ENCODE peak calls at places on chromosome 3, in six cellular contexts. R, Z, X, S, Q and K are unnamed samples.

GRCh38 chr3:158762701-158763100 is 30.4 kb upstream of the RARRES1 start:
- DNase-seq in R (no peak), Z (no peak), X (peak), S (no peak), Q (no peak), K (no peak)

GRCh38 chr3:134378384-134378783 is 4.1 kb upstream of the AMOTL2 start:
- DNase-seq in R (no peak), Z (no peak), X (no peak), S (peak), Q (peak), K (peak)

GRCh38 chr3:134883697-134884385 is 88.8 kb downstream of the EPHB1 start:
- DNase-seq in R (no peak), Z (no peak), X (peak), S (no peak), Q (no peak), K (peak)

GRCh38 chr3:42803800-42804112 is 534 bp downstream of the HIGD1A start:
- DNase-seq in R (peak), Z (no peak), X (peak), S (peak), Q (no peak), K (no peak)

GRCh38 chr3:26719148-26719547 is 96.6 kb downstream of the LRRC3B start:
- DNase-seq in R (no peak), Z (no peak), X (no peak), S (no peak), Q (no peak), K (no peak)

GRCh38 chr3:127371846-127372245 is 84.0 kb upstream of the PRR20G start:
- DNase-seq in R (no peak), Z (no peak), X (no peak), S (no peak), Q (no peak), K (no peak)

GRCh38 chr3:149895339-149895738 is 75.4 kb downstream of the PFN2 start:
- DNase-seq in R (no peak), Z (no peak), X (no peak), S (no peak), Q (no peak), K (no peak)

GRCh38 chr3:37505415-37505814 is 331.0 kb upstream of the LRRFIP2 start:
- DNase-seq in R (no peak), Z (no peak), X (no peak), S (no peak), Q (no peak), K (no peak)

GRCh38 chr3:158713094-158713499 is 19.2 kb downstream of the RARRES1 start:
- DNase-seq in R (peak), Z (peak), X (peak), S (no peak), Q (no peak), K (no peak)

GRCh38 chr3:65721386-65721785 is 317.3 kb downstream of the MAGI1 start:
- DNase-seq in R (no peak), Z (no peak), X (no peak), S (no peak), Q (no peak), K (no peak)

GRCh38 chr3:160739079-160739478 is 17.0 kb upstream of the PPM1L start:
- DNase-seq in R (no peak), Z (peak), X (peak), S (no peak), Q (no peak), K (peak)

DNA sequence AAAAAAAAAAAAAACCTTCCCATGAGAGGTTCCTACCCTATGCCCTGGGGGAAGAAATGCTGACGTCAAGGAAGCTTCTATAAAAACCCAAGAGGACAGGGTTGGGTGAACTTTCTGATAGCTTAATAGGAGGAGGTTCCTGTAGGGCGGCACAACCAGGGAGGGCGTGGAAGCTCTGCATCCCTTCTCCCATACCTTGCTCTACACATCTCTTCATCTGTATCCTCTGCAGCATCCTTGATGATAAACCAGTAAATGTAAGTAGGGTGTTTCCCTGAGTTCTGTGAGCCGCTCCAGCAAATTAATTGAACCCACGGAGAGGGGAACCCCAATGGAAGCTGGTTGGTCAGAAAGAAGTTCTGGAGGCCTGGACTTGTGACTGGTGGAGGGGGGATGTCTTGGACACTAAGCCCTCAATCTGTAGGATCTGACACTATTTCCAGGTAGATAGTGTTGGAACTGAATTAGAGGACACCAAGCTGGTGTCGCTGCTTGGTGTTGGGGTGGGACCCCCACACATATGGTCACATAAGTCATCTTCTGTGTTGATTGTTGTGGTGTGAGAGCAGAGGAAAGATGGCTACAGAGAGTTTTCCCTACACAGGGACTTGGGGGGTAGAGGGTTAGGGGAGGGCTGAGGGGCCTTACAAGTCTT is 91.5 kb downstream of the ST6GAL1 start:
- DNase-seq in R (no peak), Z (no peak), X (no peak), S (peak), Q (no peak), K (no peak)
- H3K27ac ChIP-seq in R (no peak), Z (no peak), X (no peak), S (peak), Q (no peak), K (no peak)

GRCh38 chr3:173839859-173840258 is 442.3 kb downstream of the NLGN1 start:
- DNase-seq in R (no peak), Z (no peak), X (no peak), S (no peak), Q (no peak), K (no peak)
- H3K27ac ChIP-seq in R (no peak), Z (no peak), X (no peak), S (no peak), Q (no peak), K (no peak)

GRCh38 chr3:30617653-30618052 is 11.3 kb downstream of the TGFBR2 start:
- DNase-seq in R (no peak), Z (no peak), X (no peak), S (no peak), Q (no peak), K (no peak)

GRCh38 chr3:30618508-30618907 is 12.1 kb downstream of the TGFBR2 start:
- DNase-seq in R (no peak), Z (no peak), X (no peak), S (no peak), Q (no peak), K (no peak)

GRCh38 chr3:30617069-30617468 is 10.7 kb downstream of the TGFBR2 start:
- DNase-seq in R (no peak), Z (no peak), X (no peak), S (no peak), Q (no peak), K (no peak)

GRCh38 chr3:30620402-30621360 is 14.3 kb downstream of the TGFBR2 start:
- DNase-seq in R (no peak), Z (no peak), X (no peak), S (no peak), Q (no peak), K (no peak)

GRCh38 chr3:30619318-30619717 is 12.9 kb downstream of the TGFBR2 start:
- DNase-seq in R (no peak), Z (no peak), X (no peak), S (no peak), Q (no peak), K (no peak)
- H3K27ac ChIP-seq in R (no peak), Z (no peak), X (no peak), S (no peak), Q (peak), K (no peak)

GRCh38 chr3:196336319-196337145 is 1.7 kb downstream of the TM4SF19 start:
- DNase-seq in R (no peak), Z (no peak), X (peak), S (no peak), Q (no peak), K (no peak)

GRCh38 chr3:196340466-196340865 is 2.3 kb upstream of the TM4SF19 start:
- DNase-seq in R (no peak), Z (no peak), X (no peak), S (no peak), Q (no peak), K (no peak)

GRCh38 chr3:196339493-196340254 is 1.5 kb upstream of the TM4SF19 start:
- DNase-seq in R (no peak), Z (no peak), X (no peak), S (no peak), Q (no peak), K (no peak)

GRCh38 chr3:196341142-196341541 is 3.0 kb upstream of the TM4SF19 start:
- DNase-seq in R (no peak), Z (no peak), X (no peak), S (no peak), Q (no peak), K (no peak)

GRCh38 chr3:196339044-196339443 is 856 bp upstream of the TM4SF19 start:
- DNase-seq in R (no peak), Z (no peak), X (no peak), S (no peak), Q (no peak), K (no peak)
- H3K27ac ChIP-seq in R (no peak), Z (no peak), X (no peak), S (no peak), Q (no peak), K (no peak)

GRCh38 chr3:177181418-177181817 is 15.9 kb downstream of the TBL1XR1 start:
- DNase-seq in R (no peak), Z (no peak), X (no peak), S (no peak), Q (no peak), K (no peak)
- H3K27ac ChIP-seq in R (no peak), Z (no peak), X (no peak), S (no peak), Q (no peak), K (no peak)